ENCODE peak calls at places on chromosome 22, in six cellular contexts. T, Y, Q, X, R and N are unnamed samples.

GRCh38 chr22:43820671-43821305 is 8.7 kb upstream of the EFCAB6 start:
- DNase-seq in T (peak), Y (no peak), Q (no peak), X (no peak), R (no peak), N (no peak)

GRCh38 chr22:18954333-18954732 is 18.2 kb upstream of the PRODH start:
- DNase-seq in T (peak), Y (peak), Q (peak), X (peak), R (peak), N (no peak)

GRCh38 chr22:49620666-49621065 is 207.0 kb downstream of the BRD1 start:
- DNase-seq in T (no peak), Y (no peak), Q (peak), X (no peak), R (no peak), N (no peak)

GRCh38 chr22:45760682-45761081 is 89.0 kb downstream of the ATXN10 start:
- DNase-seq in T (no peak), Y (no peak), Q (no peak), X (no peak), R (no peak), N (no peak)

GRCh38 chr22:36425977-36426523 is 38.3 kb upstream of the MYH9 start:
- DNase-seq in T (no peak), Y (no peak), Q (no peak), X (no peak), R (no peak), N (no peak)

GRCh38 chr22:24285245-24285644 is 14.6 kb downstream of the SPECC1L start:
- DNase-seq in T (no peak), Y (no peak), Q (no peak), X (no peak), R (no peak), N (no peak)

GRCh38 chr22:49971232-49972162 is 10.9 kb downstream of the PIM3 start:
- DNase-seq in T (no peak), Y (no peak), Q (peak), X (no peak), R (peak), N (no peak)

GRCh38 chr22:38314992-38315800 is 2.0 kb downstream of the CSNK1E start:
- DNase-seq in T (no peak), Y (no peak), Q (peak), X (no peak), R (peak), N (no peak)

GRCh38 chr22:29218758-29219408 is 13.2 kb downstream of the EMID1 start:
- DNase-seq in T (no peak), Y (no peak), Q (no peak), X (no peak), R (no peak), N (no peak)

GRCh38 chr22:43733138-43733537 is 79.0 kb downstream of the EFCAB6 start:
- DNase-seq in T (no peak), Y (no peak), Q (no peak), X (no peak), R (no peak), N (no peak)

GRCh38 chr22:17781319-17782031 is 7.2 kb upstream of the BID start:
- DNase-seq in T (peak), Y (no peak), Q (no peak), X (peak), R (peak), N (no peak)

GRCh38 chr22:19849800-19850481 is 4.7 kb downstream of the GNB1L start:
- DNase-seq in T (no peak), Y (no peak), Q (peak), X (peak), R (no peak), N (no peak)

GRCh38 chr22:36457688-36458450 is 23.6 kb downstream of the TXN2 start:
- DNase-seq in T (no peak), Y (no peak), Q (peak), X (no peak), R (no peak), N (no peak)

GRCh38 chr22:45598596-45599217 is 72.9 kb upstream of the ATXN10 start:
- DNase-seq in T (no peak), Y (no peak), Q (no peak), X (no peak), R (no peak), N (no peak)

GRCh38 chr22:38177044-38177443 is 4.6 kb downstream of the PLA2G6 start:
- DNase-seq in T (no peak), Y (no peak), Q (no peak), X (no peak), R (no peak), N (no peak)

GRCh38 chr22:44357962-44358553 is 45.3 kb upstream of the SHISAL1 start:
- DNase-seq in T (peak), Y (no peak), Q (peak), X (no peak), R (no peak), N (no peak)

GRCh38 chr22:17552737-17553136 is 10.6 kb upstream of the SLC25A18 start:
- DNase-seq in T (no peak), Y (no peak), Q (no peak), X (no peak), R (no peak), N (no peak)

GRCh38 chr22:33579448-33580093 is 340.7 kb downstream of the LARGE1 start:
- DNase-seq in T (no peak), Y (peak), Q (peak), X (peak), R (peak), N (no peak)

GRCh38 chr22:27845603-27846100 is 44.1 kb upstream of the MN1 start:
- DNase-seq in T (no peak), Y (no peak), Q (no peak), X (no peak), R (no peak), N (no peak)

GRCh38 chr22:41833369-41834004 is 582 bp downstream of the SREBF2 start:
- DNase-seq in T (peak), Y (no peak), Q (peak), X (peak), R (peak), N (no peak)

GRCh38 chr22:26570126-26570525 is 19.8 kb downstream of the TPST2 start:
- DNase-seq in T (no peak), Y (no peak), Q (peak), X (no peak), R (no peak), N (no peak)

GRCh38 chr22:31068970-31069369 is 12.1 kb upstream of the SMTN start:
- DNase-seq in T (no peak), Y (no peak), Q (no peak), X (no peak), R (no peak), N (no peak)

GRCh38 chr22:30830907-30831306 is 136.2 kb downstream of the OSBP2 start:
- DNase-seq in T (no peak), Y (no peak), Q (peak), X (peak), R (no peak), N (no peak)

GRCh38 chr22:42696331-42696967 is 24.2 kb downstream of the A4GALT start:
- DNase-seq in T (no peak), Y (no peak), Q (no peak), X (no peak), R (no peak), N (no peak)

GRCh38 chr22:17665884-17666283 is 27.3 kb downstream of the BCL2L13 start:
- DNase-seq in T (no peak), Y (no peak), Q (no peak), X (no peak), R (no peak), N (no peak)

GRCh38 chr22:37742374-37743092 is 45.7 kb downstream of the TRIOBP start:
- DNase-seq in T (no peak), Y (no peak), Q (no peak), X (peak), R (no peak), N (no peak)

GRCh38 chr22:17120281-17120680 is 879 bp downstream of the TMEM121B start:
- DNase-seq in T (no peak), Y (no peak), Q (peak), X (peak), R (peak), N (no peak)

GRCh38 chr22:40300884-40301672 is 45.2 kb upstream of the ADSL start:
- DNase-seq in T (no peak), Y (peak), Q (no peak), X (no peak), R (no peak), N (no peak)

GRCh38 chr22:48758905-48759875 is 1068.5 kb downstream of the BRD1 start:
- DNase-seq in T (no peak), Y (no peak), Q (no peak), X (no peak), R (no peak), N (no peak)

GRCh38 chr22:33659423-33659822 is 260.9 kb downstream of the LARGE1 start:
- DNase-seq in T (no peak), Y (no peak), Q (no peak), X (no peak), R (no peak), N (no peak)

GRCh38 chr22:44201556-44202129 is 20.9 kb downstream of the PARVG start:
- DNase-seq in T (no peak), Y (no peak), Q (no peak), X (no peak), R (no peak), N (no peak)